ENCODE peak calls at places on chromosomes 11 and 22, in nine cellular contexts. W is left ventricle myocardium inferior, M is A549, X is GM23248, F is mammary epithelial cell, B is aorta, P is sigmoid colon, K is psoas muscle, R is WERI-Rb-1. S is an unnamed sample.

GRCh38 chr11:36333468-36333867 is 37.4 kb downstream of the PRR5L start:
- DNase-seq in F (peak; percentile 65), R (no peak), X (peak; percentile 88), K (no peak), B (no peak), W (no peak), P (no peak), M (no peak), S (no peak)

GRCh38 chr22:22425783-22426624 is 82.5 kb downstream of the ZNF280B start:
- DNase-seq in B (no peak), P (no peak), W (no peak), K (no peak), M (no peak), F (no peak), X (no peak), R (no peak), S (no peak)

GRCh38 chr11:73197348-73197747 is 20.7 kb upstream of the P2RY2 start:
- DNase-seq in K (no peak), B (no peak), P (peak; percentile 15), W (no peak), X (no peak), F (no peak), R (no peak), M (no peak), S (no peak)

GRCh38 chr22:20566420-20567260 is 59.2 kb downstream of the MED15 start:
- DNase-seq in K (no peak), R (no peak), P (peak; percentile 78), M (no peak), X (peak; percentile 93), B (peak; percentile 67), F (peak; percentile 61), W (peak; percentile 12), S (no peak)

GRCh38 chr22:28247667-28248363 is 328.8 kb upstream of the PITPNB start:
- DNase-seq in M (no peak), B (no peak), R (no peak), X (peak; percentile 44), W (no peak), F (no peak), K (no peak), P (no peak), S (no peak)

GRCh38 chr11:102799656-102800339 is 1.8 kb upstream of the MMP1 start:
- DNase-seq in B (no peak), K (no peak), M (no peak), P (no peak), R (no peak), W (no peak), X (peak; percentile 63), F (no peak), S (no peak)

GRCh38 chr22:44570476-44571445 is 72.7 kb upstream of the RTL6 start:
- DNase-seq in M (no peak), K (no peak), R (no peak), B (no peak), P (peak; percentile 36), X (no peak), F (no peak), W (no peak), S (no peak)

GRCh38 chr22:37545703-37546435 is 14.4 kb upstream of the CDC42EP1 start:
- DNase-seq in P (peak; percentile 98), X (peak; percentile 97), K (peak; percentile 93), F (peak; percentile 73), B (peak; percentile 95), W (peak; percentile 94), M (peak; percentile 79), R (no peak), S (no peak)

GRCh38 chr11:22467741-22468140 is 129.6 kb downstream of the SLC17A6 start:
- DNase-seq in B (no peak), K (no peak), X (no peak), P (no peak), R (no peak), W (no peak), F (no peak), M (no peak), S (no peak)

GRCh38 chr11:68798221-68798813 is 43.4 kb downstream of the CPT1A start:
- DNase-seq in F (no peak), M (no peak), K (no peak), P (no peak), R (peak; percentile 71), W (no peak), X (peak; percentile 32), B (no peak), S (no peak)

GRCh38 chr22:37063436-37064420 is 12.2 kb downstream of the KCTD17 start:
- DNase-seq in F (no peak), W (no peak), X (no peak), K (no peak), M (no peak), R (no peak), B (no peak), P (no peak), S (no peak)

GRCh38 chr11:72111803-72112540 is 523 bp downstream of the ANAPC15 start:
- DNase-seq in W (peak; percentile 92), P (peak; percentile 99), B (peak; percentile 94), F (peak; percentile 99), M (peak; percentile 91), K (peak; percentile 88), R (peak; percentile 96), X (peak; percentile 100), S (peak; percentile 96)

GRCh38 chr22:41862530-41863266 is 29.8 kb downstream of the SREBF2 start:
- DNase-seq in P (no peak), F (no peak), K (no peak), W (no peak), B (no peak), X (peak; percentile 53), M (no peak), R (no peak), S (no peak)

GRCh38 chr11:113281052-113281725 is 33.2 kb upstream of the TTC12 start:
- DNase-seq in F (peak; percentile 19), X (no peak), M (no peak), W (no peak), R (no peak), P (no peak), K (no peak), B (no peak), S (no peak)

GRCh38 chr11:61138940-61139339 is 22.3 kb downstream of the VPS37C start:
- DNase-seq in K (no peak), X (peak; percentile 81), F (peak; percentile 31), W (no peak), P (peak; percentile 48), M (no peak), R (no peak), B (peak; percentile 61), S (no peak)

GRCh38 chr11:112478806-112479205 is 218.1 kb upstream of the PLET1 start:
- DNase-seq in P (no peak), F (no peak), K (no peak), B (no peak), R (no peak), X (no peak), W (no peak), M (no peak), S (no peak)

GRCh38 chr11:44568706-44569473 is 3.4 kb downstream of the CD82 start:
- DNase-seq in R (no peak), M (peak; percentile 75), B (peak; percentile 92), W (peak; percentile 72), K (peak; percentile 80), F (peak; percentile 94), P (peak; percentile 84), X (peak; percentile 96), S (peak; percentile 28)

GRCh38 chr11:46706886-46707285 is 6.1 kb downstream of the ZNF408 start:
- DNase-seq in B (no peak), X (no peak), F (no peak), R (no peak), M (no peak), W (no peak), K (no peak), P (no peak), S (no peak)
- H3K27ac ChIP-seq in B (no peak overlapping the region), X (no peak overlapping the region), F (no peak overlapping the region), R (no peak overlapping the region), M (no peak overlapping the region), W (no peak overlapping the region), K (no peak overlapping the region), P (no peak overlapping the region), S (no peak overlapping the region)

GRCh38 chr11:64445651-64446050 is 86.7 kb downstream of the RPS6KA4 start:
- DNase-seq in F (no peak), W (no peak), X (no peak), R (peak; percentile 74), M (no peak), P (peak; percentile 38), K (no peak), B (peak; percentile 17), S (no peak)

GRCh38 chr11:64450168-64450560 is 91.2 kb downstream of the RPS6KA4 start:
- DNase-seq in B (no peak), K (no peak), R (no peak), X (no peak), W (no peak), M (no peak), P (peak; percentile 12), F (no peak), S (no peak)

GRCh38 chr11:64448599-64449380 is 89.8 kb downstream of the RPS6KA4 start:
- DNase-seq in X (peak; percentile 83), B (peak; percentile 95), K (peak; percentile 81), M (peak; percentile 87), F (peak; percentile 62), R (peak; percentile 92), P (peak; percentile 90), W (peak; percentile 81), S (peak; percentile 76)

GRCh38 chr11:64449381-64450167 is 90.6 kb downstream of the RPS6KA4 start:
- DNase-seq in M (peak; percentile 90), R (peak; percentile 91), K (peak; percentile 43), F (peak; percentile 53), P (peak; percentile 66), X (peak; percentile 72), W (peak; percentile 36), B (peak; percentile 84), S (no peak)

GRCh38 chr11:64447717-64448598 is 89.0 kb downstream of the RPS6KA4 start:
- DNase-seq in P (peak; percentile 71), K (peak; percentile 31), M (no peak), X (peak; percentile 49), R (peak; percentile 67), B (peak; percentile 88), W (peak; percentile 22), F (no peak), S (no peak)
- H3K27ac ChIP-seq in P (no peak overlapping the region), K (peak overlapping the region; percentile 65), M (no peak overlapping the region), X (no peak overlapping the region), R (peak overlapping the region; percentile 71), B (no peak overlapping the region), W (peak overlapping the region; percentile 45), F (no peak overlapping the region), S (peak overlapping the region; percentile 73)

GRCh38 chr11:18105086-18105801 is 638 bp downstream of the SAAL1 start:
- DNase-seq in X (no peak), P (no peak), W (no peak), B (no peak), F (peak; percentile 1), M (no peak), R (no peak), K (no peak), S (no peak)
- H3K27ac ChIP-seq in X (no peak overlapping the region), P (peak overlapping the region; percentile 70), W (peak overlapping the region; percentile 76), B (no peak overlapping the region), F (peak overlapping the region; percentile 56), M (peak overlapping the region; percentile 71), R (peak overlapping the region; percentile 88), K (peak overlapping the region; percentile 73), S (no peak overlapping the region)

DNA sequence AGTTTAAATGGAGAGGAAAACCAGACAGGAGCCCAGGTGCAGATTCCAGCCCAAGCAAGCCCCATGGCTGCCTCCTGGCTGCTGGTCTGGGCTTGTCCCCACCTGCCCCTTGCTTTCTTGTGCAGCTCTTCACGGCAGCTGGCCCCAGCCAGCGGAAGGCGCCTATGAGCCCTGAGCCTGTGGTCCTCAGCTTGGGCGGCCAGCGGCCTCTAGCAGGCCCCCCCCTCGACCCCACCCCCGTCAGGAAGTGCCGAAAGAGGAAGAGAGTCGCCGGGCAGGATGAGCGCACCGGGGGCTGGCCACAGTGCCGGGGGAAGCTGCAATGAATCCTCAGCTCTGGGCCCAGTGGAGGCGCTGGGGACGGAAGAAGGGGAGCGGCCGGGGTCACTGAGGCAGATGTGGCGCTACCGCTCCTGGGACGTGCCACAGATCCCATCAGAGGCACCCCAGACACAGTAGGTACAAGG is 2.1 kb upstream of the DGKZ start:
- DNase-seq in K (no peak), B (no peak), F (peak; percentile 86), X (no peak), W (peak; percentile 75), R (peak; percentile 80), P (no peak), M (no peak), S (no peak)
- H3K27ac ChIP-seq in K (peak overlapping the region; percentile 54), B (no peak overlapping the region), F (no peak overlapping the region), X (no peak overlapping the region), W (peak overlapping the region; percentile 96), R (peak overlapping the region; percentile 71), P (peak overlapping the region; percentile 17), M (no peak overlapping the region), S (peak overlapping the region; percentile 71)

S was measured in caudate nucleus.